ENCODE peak calls at places on chromosomes 12 and 14, in five cellular contexts. W, O, C, Y and N are unnamed samples.

GRCh38 chr14:62451221-62451620 is 594.0 kb downstream of the KCNH5 start:
- DNase-seq in W (no peak), O (no peak), C (no peak), Y (no peak), N (no peak)

GRCh38 chr12:59322473-59322872 is 273.4 kb upstream of the SLC16A7 start:
- DNase-seq in W (no peak), O (no peak), C (no peak), Y (no peak), N (no peak)

GRCh38 chr12:15151141-15152091 is 69.8 kb downstream of the RERG start:
- DNase-seq in W (peak), O (no peak), C (no peak), Y (peak), N (no peak)

GRCh38 chr12:127270193-127270592 is 996.8 kb upstream of the TMEM132C start:
- DNase-seq in W (peak), O (no peak), C (no peak), Y (no peak), N (no peak)

GRCh38 chr14:68795602-68796417 is 2.9 kb upstream of the ZFP36L1 start:
- DNase-seq in W (peak), O (peak), C (peak), Y (peak), N (peak)

GRCh38 chr12:4114986-4115385 is 158.6 kb upstream of the CCND2 start:
- DNase-seq in W (no peak), O (no peak), C (peak), Y (no peak), N (no peak)

GRCh38 chr12:127485528-127485927 is 781.4 kb upstream of the TMEM132C start:
- DNase-seq in W (peak), O (no peak), C (peak), Y (peak), N (peak)

GRCh38 chr14:64841121-64841611 is 38.5 kb downstream of the SPTB start:
- DNase-seq in W (peak), O (no peak), C (no peak), Y (peak), N (no peak)

GRCh38 chr12:39125580-39125979 is 220.2 kb upstream of the CPNE8 start:
- DNase-seq in W (no peak), O (no peak), C (no peak), Y (no peak), N (no peak)

GRCh38 chr12:89163918-89164317 is 188.4 kb downstream of the DUSP6 start:
- DNase-seq in W (no peak), O (no peak), C (no peak), Y (no peak), N (no peak)

GRCh38 chr14:30974628-30975027 is 50.8 kb upstream of the AP4S1 start:
- DNase-seq in W (no peak), O (no peak), C (no peak), Y (no peak), N (no peak)

GRCh38 chr12:48934312-48934706 is 9.0 kb upstream of the FKBP11 start:
- DNase-seq in W (no peak), O (no peak), C (no peak), Y (no peak), N (no peak)

GRCh38 chr14:95489163-95489887 is 27.1 kb downstream of the SYNE3 start:
- DNase-seq in W (no peak), O (no peak), C (no peak), Y (no peak), N (no peak)

GRCh38 chr12:50251619-50252300 is 31.6 kb downstream of the LIMA1 start:
- DNase-seq in W (no peak), O (no peak), C (no peak), Y (peak), N (no peak)